ENCODE peak calls at places on chromosome 5, in eight cellular contexts. B is HL-60, M is activated T-helper 1 cell treated with Interleukin-2 at 50 U/mL for 16 hours, Q is GM23338, V is HT1080, N is immature natural killer cell, U is SK-N-SH, K is fibroblast of pulmonary artery. D is an unnamed sample.

GRCh38 chr5:151158287-151158661 is 695 bp upstream of the ANXA6 start:
- DNase-seq in B (no peak), M (no peak), Q (peak), V (no peak), N (no peak), U (no peak), K (no peak), D (peak)

GRCh38 chr5:128007939-128008338 is 75.6 kb upstream of the SLC12A2 start:
- DNase-seq in B (no peak), M (no peak), Q (no peak), V (no peak), N (no peak), U (no peak), K (no peak), D (no peak)

GRCh38 chr5:146007270-146007669 is 70.9 kb downstream of the SH3RF2 start:
- DNase-seq in B (peak), M (no peak), Q (peak), V (peak), N (no peak), U (no peak), K (no peak), D (no peak)

GRCh38 chr5:72470817-72471216 is 36.4 kb downstream of the ZNF366 start:
- DNase-seq in B (no peak), M (no peak), Q (no peak), V (peak), N (no peak), U (no peak), K (peak), D (no peak)

GRCh38 chr5:170451764-170452365 is 52.0 kb upstream of the KCNIP1 start:
- DNase-seq in B (peak), M (no peak), Q (no peak), V (peak), N (no peak), U (no peak), K (peak), D (no peak)

GRCh38 chr5:65076251-65076869 is 307.6 kb downstream of the CWC27 start:
- DNase-seq in B (no peak), M (peak), Q (peak), V (peak), N (peak), U (no peak), K (peak), D (peak)

GRCh38 chr5:51960617-51961115 is 577.4 kb downstream of the ISL1 start:
- DNase-seq in B (no peak), M (no peak), Q (no peak), V (peak), N (no peak), U (peak), K (peak), D (no peak)

GRCh38 chr5:56545016-56545415 is 270.3 kb upstream of the MAP3K1 start:
- DNase-seq in B (no peak), M (no peak), Q (no peak), V (no peak), N (no peak), U (no peak), K (no peak), D (no peak)

GRCh38 chr5:113474100-113474700 is 14.1 kb downstream of the MCC start:
- DNase-seq in B (no peak), M (no peak), Q (peak), V (no peak), N (no peak), U (no peak), K (peak), D (peak)

GRCh38 chr5:134142806-134143205 is 28.3 kb downstream of the TCF7 start:
- DNase-seq in B (no peak), M (no peak), Q (no peak), V (no peak), N (no peak), U (no peak), K (no peak), D (no peak)

GRCh38 chr5:126808619-126809018 is 31.7 kb downstream of the LMNB1 start:
- DNase-seq in B (no peak), M (no peak), Q (peak), V (peak), N (peak), U (peak), K (peak), D (peak)

GRCh38 chr5:170427672-170428236 is 38.6 kb upstream of the KCNMB1 start:
- DNase-seq in B (no peak), M (no peak), Q (no peak), V (peak), N (no peak), U (peak), K (peak), D (no peak)

GRCh38 chr5:9428272-9428671 is 117.6 kb downstream of the SEMA5A start:
- DNase-seq in B (no peak), M (no peak), Q (no peak), V (no peak), N (no peak), U (no peak), K (no peak), D (no peak)

GRCh38 chr5:119255571-119256356 is 100.1 kb upstream of the TNFAIP8 start:
- DNase-seq in B (no peak), M (no peak), Q (peak), V (peak), N (no peak), U (no peak), K (peak), D (peak)

D was measured in ELF-1.